ENCODE peak calls at places on chromosomes 13 and 19, in four cellular contexts. One of them, this sample, is unnamed.

GRCh38 chr13:29925457-29925856 is 75.0 kb upstream of the UBL3 start:
- DNase-seq in H1: no peak
- DNase-seq in PC-3: peak; percentile 89
- DNase-seq in mesenchymal stem cell: peak; percentile 79
- DNase-seq in this sample: peak; percentile 90

GRCh38 chr13:112855859-112856258 is 113.2 kb upstream of the MCF2L start:
- DNase-seq in H1: no peak
- DNase-seq in PC-3: no peak
- DNase-seq in mesenchymal stem cell: no peak
- DNase-seq in this sample: no peak

GRCh38 chr19:1102407-1103106 is 1.2 kb upstream of the GPX4 start:
- DNase-seq in H1: no peak
- DNase-seq in PC-3: peak; percentile 96
- DNase-seq in mesenchymal stem cell: peak; percentile 99
- DNase-seq in this sample: peak; percentile 100

GRCh38 chr19:38417544-38418506 is 8.2 kb downstream of the RASGRP4 start:
- DNase-seq in H1: peak; percentile 95
- DNase-seq in PC-3: peak; percentile 62
- DNase-seq in mesenchymal stem cell: peak; percentile 27
- DNase-seq in this sample: no peak

GRCh38 chr13:72508392-72508791 is 219.0 kb downstream of the MZT1 start:
- DNase-seq in H1: no peak
- DNase-seq in PC-3: no peak
- DNase-seq in mesenchymal stem cell: no peak
- DNase-seq in this sample: no peak

GRCh38 chr13:47126432-47126831 is 229.6 kb upstream of the HTR2A start:
- DNase-seq in H1: no peak
- DNase-seq in PC-3: no peak
- DNase-seq in mesenchymal stem cell: peak; percentile 46
- DNase-seq in this sample: peak; percentile 41

GRCh38 chr13:114064516-114065140 is 67.8 kb downstream of the RASA3 start:
- DNase-seq in H1: no peak
- DNase-seq in PC-3: peak; percentile 20
- DNase-seq in mesenchymal stem cell: peak; percentile 75
- DNase-seq in this sample: peak; percentile 35

GRCh38 chr19:41981724-41982123 is 12.3 kb downstream of the ATP1A3 start:
- DNase-seq in H1: no peak
- DNase-seq in PC-3: no peak
- DNase-seq in mesenchymal stem cell: no peak
- DNase-seq in this sample: no peak

GRCh38 chr13:105758929-105759328 is 776.5 kb downstream of the EFNB2 start:
- DNase-seq in H1: no peak
- DNase-seq in PC-3: no peak
- DNase-seq in mesenchymal stem cell: no peak
- DNase-seq in this sample: no peak

GRCh38 chr19:50500060-50500752 is 10.8 kb downstream of the JOSD2 start:
- DNase-seq in H1: peak; percentile 74
- DNase-seq in PC-3: no peak
- DNase-seq in mesenchymal stem cell: peak; percentile 24
- DNase-seq in this sample: no peak

GRCh38 chr13:113598081-113598410 is 13.5 kb downstream of the TFDP1 start:
- DNase-seq in H1: no peak
- DNase-seq in PC-3: no peak
- DNase-seq in mesenchymal stem cell: no peak
- DNase-seq in this sample: no peak

GRCh38 chr13:63938851-63939250 is 2523.2 kb upstream of the PCDH20 start:
- DNase-seq in H1: no peak
- DNase-seq in PC-3: peak; percentile 20
- DNase-seq in mesenchymal stem cell: no peak
- DNase-seq in this sample: peak; percentile 1

GRCh38 chr19:39160889-39161672 is 35.5 kb downstream of the PAK4 start:
- DNase-seq in H1: no peak
- DNase-seq in PC-3: peak; percentile 42
- DNase-seq in mesenchymal stem cell: peak; percentile 44
- DNase-seq in this sample: peak; percentile 28

GRCh38 chr13:34675626-34676025 is 266.4 kb upstream of the NBEA start:
- DNase-seq in H1: no peak
- DNase-seq in PC-3: no peak
- DNase-seq in mesenchymal stem cell: peak; percentile 16
- DNase-seq in this sample: no peak

GRCh38 chr13:112260108-112261055 is 115.8 kb upstream of the SPACA7 start:
- DNase-seq in H1: no peak
- DNase-seq in PC-3: no peak
- DNase-seq in mesenchymal stem cell: no peak
- DNase-seq in this sample: no peak

GRCh38 chr13:20993661-20994440 is 67.5 kb downstream of the LATS2 start:
- DNase-seq in H1: no peak
- DNase-seq in PC-3: no peak
- DNase-seq in mesenchymal stem cell: peak; percentile 68
- DNase-seq in this sample: peak; percentile 96

GRCh38 chr19:47714339-47714738 is 1.1 kb downstream of the EHD2 start:
- DNase-seq in H1: no peak
- DNase-seq in PC-3: no peak
- DNase-seq in mesenchymal stem cell: peak; percentile 27
- DNase-seq in this sample: no peak
- H2AFZ ChIP-seq in H1: no peak overlapping the region
- H2AFZ ChIP-seq in PC-3: no peak overlapping the region
- H2AFZ ChIP-seq in mesenchymal stem cell: no peak overlapping the region
- H2AFZ ChIP-seq in this sample: no peak overlapping the region

GRCh38 chr19:34431681-34432402 is 3.7 kb downstream of the UBA2 start:
- DNase-seq in H1: no peak
- DNase-seq in PC-3: no peak
- DNase-seq in mesenchymal stem cell: peak; percentile 52
- DNase-seq in this sample: peak; percentile 10

GRCh38 chr19:34428549-34429285 is 536 bp downstream of the UBA2 start:
- DNase-seq in H1: peak; percentile 52
- DNase-seq in PC-3: peak; percentile 9
- DNase-seq in mesenchymal stem cell: peak; percentile 64
- DNase-seq in this sample: peak; percentile 29

GRCh38 chr19:34430738-34431625 is 2.8 kb downstream of the UBA2 start:
- DNase-seq in H1: no peak
- DNase-seq in PC-3: peak; percentile 59
- DNase-seq in mesenchymal stem cell: peak; percentile 80
- DNase-seq in this sample: peak; percentile 61

GRCh38 chr19:34432797-34433196 is 4.6 kb downstream of the UBA2 start:
- DNase-seq in H1: no peak
- DNase-seq in PC-3: no peak
- DNase-seq in mesenchymal stem cell: peak; percentile 52
- DNase-seq in this sample: peak; percentile 20

DNA sequence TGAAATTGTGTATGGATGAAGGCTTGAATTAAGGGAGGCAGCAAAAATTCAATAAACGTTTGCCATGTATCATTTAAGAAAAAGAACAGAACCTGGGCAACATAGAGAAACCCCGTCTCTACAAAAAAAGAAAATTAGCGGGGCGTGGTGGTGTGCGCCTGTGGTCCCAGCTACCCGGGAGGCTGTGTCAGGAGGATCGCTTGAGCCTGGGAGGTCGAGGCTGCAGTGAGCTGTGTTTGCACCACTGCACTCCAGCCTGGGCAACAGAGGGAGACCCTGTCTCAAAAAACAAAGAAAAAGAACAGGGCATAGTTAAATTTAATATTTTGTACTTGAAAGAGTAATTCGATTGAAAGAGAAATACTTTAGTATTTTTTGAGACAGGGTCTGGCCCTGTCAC is 1.4 kb downstream of the UBA2 start:
- DNase-seq in H1: no peak
- DNase-seq in PC-3: no peak
- DNase-seq in mesenchymal stem cell: no peak
- DNase-seq in this sample: no peak
- H2AFZ ChIP-seq in H1: no peak overlapping the region
- H2AFZ ChIP-seq in PC-3: no peak overlapping the region
- H2AFZ ChIP-seq in mesenchymal stem cell: no peak overlapping the region
- H2AFZ ChIP-seq in this sample: no peak overlapping the region

DNA sequence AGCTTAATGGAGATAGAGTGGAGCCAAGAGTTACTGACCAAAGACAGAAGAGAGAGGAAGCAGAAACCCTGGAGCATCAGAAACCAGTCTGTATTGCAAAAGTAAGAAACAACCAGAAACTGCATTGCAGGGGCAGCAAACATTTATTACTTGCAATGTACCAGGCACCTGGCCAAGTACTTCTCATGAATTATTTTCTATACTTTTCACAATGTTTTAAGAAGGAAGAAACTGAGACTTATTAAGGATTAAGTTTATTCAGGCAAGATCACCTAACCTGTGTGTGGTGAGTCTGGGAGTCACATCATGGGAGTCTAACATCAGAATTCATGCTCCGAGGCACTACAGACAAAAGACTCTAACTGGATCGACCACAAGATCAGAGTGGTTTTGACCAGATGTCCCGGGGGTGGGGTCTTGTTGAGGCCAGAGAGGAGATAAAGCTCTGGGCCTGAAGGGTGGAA is 47.4 kb downstream of the TNFRSF19 start:
- DNase-seq in H1: no peak
- DNase-seq in PC-3: no peak
- DNase-seq in mesenchymal stem cell: peak; percentile 19
- DNase-seq in this sample: peak; percentile 75
- H2AFZ ChIP-seq in H1: no peak overlapping the region
- H2AFZ ChIP-seq in PC-3: no peak overlapping the region
- H2AFZ ChIP-seq in mesenchymal stem cell: no peak overlapping the region
- H2AFZ ChIP-seq in this sample: no peak overlapping the region

GRCh38 chr19:48634036-48634342 is 3.2 kb downstream of the DBP start:
- DNase-seq in H1: no peak
- DNase-seq in PC-3: no peak
- DNase-seq in mesenchymal stem cell: no peak
- DNase-seq in this sample: no peak
- H2AFZ ChIP-seq in H1: no peak overlapping the region
- H2AFZ ChIP-seq in PC-3: peak overlapping the region; percentile 33
- H2AFZ ChIP-seq in mesenchymal stem cell: no peak overlapping the region
- H2AFZ ChIP-seq in this sample: peak overlapping the region; percentile 80

This sample was measured in fibroblast of lung.